ENCODE peak calls at places on chromosomes 7 and 10, in six cellular contexts. I is SW 1271; U is naive thymus-derived CD4-positive, alpha-beta T cell; G is BE2C; X is stimulated activated CD4-positive, alpha-beta T cell treated with anti-CD3 and anti-CD28 coated beads, Interleukin-2, amount 100 ng/mL, for 4 hours; S is natural killer cell. J is an unnamed sample.

GRCh38 chr10:125163803-125164202 is 3.4 kb upstream of the CTBP2 start:
- DNase-seq in U (no peak), I (no peak), X (no peak), S (no peak), G (no peak), J (no peak)

GRCh38 chr7:113804475-113805130 is 114.2 kb downstream of the PPP1R3A start:
- DNase-seq in G (no peak), I (no peak), X (no peak), S (no peak), U (no peak), J (no peak)

GRCh38 chr7:35185908-35186731 is 67.8 kb downstream of the TBX20 start:
- DNase-seq in X (no peak), S (no peak), G (peak), I (no peak), U (no peak), J (no peak)

GRCh38 chr7:114345494-114345893 is 69.1 kb upstream of the FOXP2 start:
- DNase-seq in S (no peak), U (no peak), G (no peak), X (no peak), I (no peak), J (no peak)

GRCh38 chr10:78741541-78741940 is 327.2 kb upstream of the ZMIZ1 start:
- DNase-seq in I (no peak), U (no peak), X (no peak), G (no peak), S (no peak), J (no peak)

GRCh38 chr10:89521368-89521767 is 14.0 kb downstream of the SLC16A12 start:
- DNase-seq in S (no peak), U (no peak), G (no peak), I (no peak), X (no peak), J (no peak)

GRCh38 chr10:73915206-73915851 is 4.4 kb downstream of the PLAU start:
- DNase-seq in X (no peak), S (no peak), G (no peak), U (no peak), I (no peak), J (no peak)

GRCh38 chr10:68124718-68125117 is 15.4 kb downstream of the MYPN start:
- DNase-seq in X (no peak), U (no peak), G (no peak), I (no peak), S (no peak), J (no peak)

GRCh38 chr7:73429622-73430505 is 3.7 kb upstream of the FZD9 start:
- DNase-seq in S (no peak), G (no peak), I (no peak), U (no peak), X (no peak), J (no peak)

GRCh38 chr7:159099217-159099655 is 45.4 kb downstream of the VIPR2 start:
- DNase-seq in U (no peak), G (no peak), I (no peak), X (no peak), S (no peak), J (no peak)

GRCh38 chr7:134174797-134175261 is 47.7 kb downstream of the LRGUK start:
- DNase-seq in I (peak), X (no peak), U (no peak), S (no peak), G (no peak), J (peak)

GRCh38 chr7:37729160-37729559 is 45.6 kb downstream of the GPR141 start:
- DNase-seq in U (no peak), G (no peak), I (no peak), S (no peak), X (no peak), J (no peak)

GRCh38 chr7:103637080-103637479 is 191.1 kb upstream of the SLC26A5 start:
- DNase-seq in I (no peak), X (no peak), S (no peak), U (no peak), G (no peak), J (no peak)

GRCh38 chr10:43252785-43253341 is 14.0 kb downstream of the RASGEF1A start:
- DNase-seq in U (no peak), S (peak), G (peak), I (no peak), X (no peak), J (no peak)

GRCh38 chr10:2137549-2138174 is 400.3 kb upstream of the ADARB2 start:
- DNase-seq in X (no peak), S (no peak), G (no peak), I (peak), U (no peak), J (no peak)

GRCh38 chr10:73060738-73061635 is 35.7 kb downstream of the P4HA1 start:
- DNase-seq in I (no peak), X (no peak), G (no peak), U (peak), S (no peak), J (no peak)

GRCh38 chr10:61280303-61280702 is 172.9 kb downstream of the TMEM26 start:
- DNase-seq in I (no peak), U (no peak), G (no peak), S (no peak), X (no peak), J (no peak)